ENCODE peak calls at places on chromosome 18, in seven cellular contexts. K is hepatocyte; N is adrenal gland; I is vagina; B is CD4-positive, CD25-positive, alpha-beta regulatory T cell; F is astrocyte; Q is Peyer's patch. Z is an unnamed sample.

GRCh38 chr18:73842795-73843394 is 304.7 kb downstream of the FBXO15 start:
- DNase-seq in K (peak; percentile 76), N (peak; percentile 31), I (peak; percentile 27), B (no peak), F (peak; percentile 29), Q (peak; percentile 67), Z (peak; percentile 37)

GRCh38 chr18:4704766-4705165 is 249.7 kb upstream of the DLGAP1 start:
- DNase-seq in K (no peak), N (no peak), I (no peak), B (no peak), F (no peak), Q (no peak), Z (no peak)

GRCh38 chr18:75161629-75162028 is 47.3 kb downstream of the PTGR3 start:
- DNase-seq in K (no peak), N (no peak), I (no peak), B (no peak), F (peak; percentile 6), Q (peak; percentile 79), Z (no peak)

GRCh38 chr18:32469691-32470131 is 971 bp downstream of the GAREM1 start:
- DNase-seq in K (peak; percentile 7), N (no peak), I (no peak), B (no peak), F (peak; percentile 2), Q (no peak), Z (peak; percentile 27)

GRCh38 chr18:23226930-23227728 is 91.8 kb downstream of the CABLES1 start:
- DNase-seq in K (peak; percentile 46), N (no peak), I (no peak), B (no peak), F (peak; percentile 94), Q (no peak), Z (peak; percentile 66)

GRCh38 chr18:47990981-47991380 is 60.5 kb upstream of the SMAD2 start:
- DNase-seq in K (no peak), N (no peak), I (peak; percentile 34), B (no peak), F (no peak), Q (no peak), Z (no peak)

GRCh38 chr18:46152808-46153617 is 48.8 kb downstream of the HAUS1 start:
- DNase-seq in K (no peak), N (no peak), I (no peak), B (no peak), F (peak; percentile 27), Q (no peak), Z (peak; percentile 86)

GRCh38 chr18:48408111-48408726 is 964 bp downstream of the ZBTB7C start:
- DNase-seq in K (no peak), N (peak; percentile 57), I (no peak), B (no peak), F (no peak), Q (no peak), Z (no peak)

GRCh38 chr18:2903006-2903405 is 56.2 kb downstream of the EMILIN2 start:
- DNase-seq in K (peak; percentile 78), N (peak; percentile 48), I (no peak), B (no peak), F (peak; percentile 52), Q (peak; percentile 50), Z (peak; percentile 51)

GRCh38 chr18:21740724-21741510 is at the start of gene MIB1:
- DNase-seq in K (peak; percentile 84), N (peak; percentile 99), I (peak; percentile 97), B (no peak), F (no peak), Q (peak; percentile 71), Z (no peak)

GRCh38 chr18:7059276-7059675 is 58.3 kb downstream of the LAMA1 start:
- DNase-seq in K (no peak), N (no peak), I (no peak), B (no peak), F (no peak), Q (no peak), Z (no peak)

GRCh38 chr18:48715651-48716354 is 177.0 kb downstream of the CTIF start:
- DNase-seq in K (no peak), N (no peak), I (no peak), B (no peak), F (no peak), Q (peak; percentile 77), Z (no peak)

GRCh38 chr18:77376043-77376732 is 126.5 kb downstream of the GALR1 start:
- DNase-seq in K (no peak), N (no peak), I (no peak), B (no peak), F (no peak), Q (no peak), Z (no peak)

GRCh38 chr18:25399554-25399953 is 47.6 kb upstream of the ZNF521 start:
- DNase-seq in K (peak; percentile 23), N (no peak), I (no peak), B (no peak), F (peak; percentile 42), Q (no peak), Z (peak; percentile 17)

GRCh38 chr18:39462436-39462835 is 1896.8 kb upstream of the CELF4 start:
- DNase-seq in K (no peak), N (no peak), I (no peak), B (no peak), F (peak; percentile 27), Q (no peak), Z (peak; percentile 87)

GRCh38 chr18:32753656-32754221 is 19.1 kb downstream of the KLHL14 start:
- DNase-seq in K (no peak), N (no peak), I (no peak), B (no peak), F (no peak), Q (no peak), Z (no peak)

GRCh38 chr18:13558132-13558531 is 168.2 kb downstream of the FAM210A start:
- DNase-seq in K (peak; percentile 55), N (no peak), I (peak; percentile 85), B (no peak), F (peak; percentile 17), Q (peak; percentile 73), Z (peak; percentile 32)

DNA sequence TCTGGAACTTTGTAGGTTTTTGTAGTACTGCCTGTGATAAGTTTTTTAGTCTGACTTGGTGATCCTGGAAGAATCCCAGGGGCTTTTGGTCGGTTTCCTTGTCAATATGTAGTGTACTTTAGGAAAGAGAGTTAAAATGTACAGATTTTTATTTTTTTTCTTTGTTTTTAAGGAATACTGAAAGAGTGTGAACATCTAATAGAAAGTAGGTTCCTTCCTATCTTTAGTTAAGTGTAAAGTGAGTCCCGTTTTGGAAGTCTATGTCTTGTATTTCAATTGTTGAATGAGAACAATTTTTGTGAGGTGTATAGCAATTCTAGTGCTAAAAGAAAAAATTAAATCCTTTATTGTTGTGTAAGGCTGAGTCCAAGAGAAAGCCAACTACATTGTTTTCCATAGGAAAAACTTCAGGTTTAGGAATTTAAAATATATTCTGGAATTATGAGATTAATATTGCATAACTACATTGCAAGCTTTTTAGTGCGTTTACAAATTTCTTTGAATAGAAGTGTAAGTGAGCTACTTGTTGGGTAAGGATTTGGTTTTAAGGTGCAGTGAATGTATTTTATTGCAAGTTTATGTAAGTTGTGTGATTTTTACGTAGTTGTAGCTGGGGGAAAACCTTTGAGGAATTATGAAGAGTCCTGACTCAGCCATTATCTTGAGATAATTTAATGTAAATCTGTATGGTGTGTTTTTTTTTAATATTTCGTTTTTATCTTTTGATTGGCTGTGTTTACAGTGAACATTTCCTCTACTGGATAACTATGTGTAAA is 1.7 kb downstream of the VAPA start:
- DNase-seq in K (no peak), N (no peak), I (no peak), B (no peak), F (no peak), Q (no peak), Z (no peak)
- H3K4me3 ChIP-seq in K (peak overlapping the region; percentile 43), N (peak overlapping the region; percentile 36), I (peak overlapping the region; percentile 82), B (peak overlapping the region; percentile 88), F (peak overlapping the region; percentile 91), Q (peak overlapping the region; percentile 90), Z (peak overlapping the region; percentile 91)

GRCh38 chr18:64992654-64993053 is 758.2 kb upstream of the CDH7 start:
- DNase-seq in K (no peak), N (no peak), I (no peak), B (no peak), F (no peak), Q (no peak), Z (no peak)

GRCh38 chr18:64994370-64994769 is 756.4 kb upstream of the CDH7 start:
- DNase-seq in K (no peak), N (no peak), I (no peak), B (no peak), F (no peak), Q (no peak), Z (no peak)

GRCh38 chr18:64991102-64991501 is 759.7 kb upstream of the CDH7 start:
- DNase-seq in K (no peak), N (no peak), I (no peak), B (no peak), F (no peak), Q (no peak), Z (peak; percentile 4)

GRCh38 chr18:64993695-64994094 is 757.1 kb upstream of the CDH7 start:
- DNase-seq in K (no peak), N (no peak), I (no peak), B (no peak), F (no peak), Q (no peak), Z (no peak)
- H3K4me3 ChIP-seq in K (no peak overlapping the region), N (no peak overlapping the region), I (no peak overlapping the region), B (no peak overlapping the region), F (no peak overlapping the region), Q (no peak overlapping the region), Z (no peak overlapping the region)

DNA sequence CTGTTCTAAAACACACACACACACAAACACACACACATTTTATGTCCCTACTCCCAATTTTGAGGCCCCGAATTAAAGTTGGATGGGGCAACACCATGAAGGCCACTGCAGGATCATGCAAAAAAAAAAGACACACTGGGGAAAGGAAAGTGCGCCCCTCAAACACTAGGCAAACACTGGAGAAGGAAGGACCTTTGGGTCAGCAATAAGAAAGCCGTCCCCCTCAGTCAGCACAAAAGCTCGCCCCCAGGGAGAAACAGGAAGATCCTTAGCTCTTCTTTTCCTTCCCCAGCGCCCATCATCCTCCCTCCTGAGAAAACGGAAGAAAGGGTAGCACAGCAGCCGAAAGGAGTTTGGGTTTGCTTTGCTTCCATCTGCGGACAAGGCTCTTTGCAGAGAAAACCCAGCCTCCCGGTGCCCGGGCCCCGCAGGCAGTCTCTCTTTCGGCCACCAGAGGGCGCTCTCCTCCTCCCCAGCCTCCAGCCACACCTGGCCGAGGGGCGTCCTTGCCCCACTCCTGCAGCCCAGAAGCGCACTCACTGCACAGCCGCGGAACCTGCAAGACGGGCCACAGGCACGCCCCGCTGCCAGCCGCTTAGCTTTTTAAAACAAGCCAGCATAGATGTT is 248.5 kb downstream of the CDH20 start:
- DNase-seq in K (peak; percentile 83), N (peak; percentile 79), I (no peak), B (peak; percentile 35), F (peak; percentile 23), Q (peak; percentile 79), Z (peak; percentile 43)
- H3K4me3 ChIP-seq in K (peak overlapping the region; percentile 27), N (no peak overlapping the region), I (peak overlapping the region; percentile 36), B (no peak overlapping the region), F (peak overlapping the region; percentile 57), Q (peak overlapping the region; percentile 56), Z (peak overlapping the region; percentile 37)

DNA sequence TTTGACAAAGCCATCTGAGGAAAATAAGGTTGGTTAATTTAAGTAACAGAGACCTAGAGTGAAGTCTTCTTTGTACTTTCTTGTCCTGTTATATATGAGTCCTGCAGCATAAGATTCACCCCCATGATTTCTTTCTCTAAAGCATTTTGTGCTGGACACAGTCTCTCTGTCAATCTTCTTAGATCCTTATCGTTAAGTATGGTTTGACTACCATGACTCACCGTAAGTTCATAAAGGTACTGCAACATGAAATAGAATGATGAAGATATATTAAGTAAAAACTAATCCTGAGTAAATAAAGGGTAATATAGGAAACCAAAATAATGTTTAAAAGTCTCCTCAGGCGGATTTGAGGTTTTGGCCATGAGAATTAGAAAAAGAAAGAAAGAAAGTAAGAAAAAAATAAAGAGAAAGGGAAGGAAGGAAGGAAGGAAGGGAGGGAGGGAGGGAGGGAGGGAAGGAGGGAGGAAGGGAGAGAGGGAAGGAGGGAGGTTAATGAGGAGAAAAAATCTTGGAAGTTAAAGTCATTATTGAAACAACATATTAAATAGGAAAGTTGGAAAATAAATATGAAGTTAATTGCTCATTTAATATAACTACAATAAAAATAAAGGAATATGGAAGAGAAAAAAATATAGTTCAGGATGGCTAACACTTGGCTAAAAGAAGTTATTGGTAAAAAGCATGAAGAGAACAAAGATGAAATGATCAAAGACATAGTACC is 980.3 kb upstream of the CDH2 start:
- DNase-seq in K (no peak), N (no peak), I (no peak), B (no peak), F (peak; percentile 65), Q (no peak), Z (peak; percentile 85)
- H3K4me3 ChIP-seq in K (no peak overlapping the region), N (no peak overlapping the region), I (no peak overlapping the region), B (no peak overlapping the region), F (peak overlapping the region; percentile 32), Q (no peak overlapping the region), Z (peak overlapping the region; percentile 13)

Z was measured in bronchial epithelial cell.